ENCODE peak calls at places on chromosomes 2 and 18, in nine cellular contexts. Q is hepatocyte; R is OCI-LY7; Y is astrocyte; F is Caco-2; Z is naive thymus-derived CD4-positive, alpha-beta T cell; C is aorta; A is heart left ventricle; E is body of pancreas. G is an unnamed sample. For H3K9me3 and H3K4me1, the result is how much of the 10 kb centered on the place peaks cover.

GRCh38 chr2:230891108-230891507 is 26.4 kb downstream of the ITM2C start:
- DNase-seq in Z (no peak), R (no peak), Q (no peak), Y (peak), C (peak), E (no peak), A (peak), F (no peak), G (no peak)

GRCh38 chr2:42298132-42298531 is 62.9 kb downstream of the COX7A2L start:
- DNase-seq in R (no peak), E (no peak), Z (no peak), F (no peak), C (no peak), A (no peak), Y (peak), Q (no peak), G (no peak)

GRCh38 chr2:241273552-241273988 is 41.9 kb downstream of the HDLBP start:
- DNase-seq in Z (no peak), R (no peak), F (no peak), E (no peak), C (no peak), A (no peak), Y (no peak), Q (no peak), G (no peak)

GRCh38 chr2:195390686-195391085 is 266.3 kb upstream of the SLC39A10 start:
- DNase-seq in R (no peak), F (no peak), E (no peak), A (no peak), Y (peak), Z (no peak), Q (no peak), C (no peak), G (no peak)

GRCh38 chr18:56289381-56289780 is 349.0 kb downstream of the TXNL1 start:
- DNase-seq in Y (no peak), E (no peak), C (no peak), A (no peak), F (no peak), Z (no peak), Q (no peak), R (no peak), G (no peak)

GRCh38 chr2:98185801-98186200 is 98.8 kb downstream of the VWA3B start:
- DNase-seq in C (no peak), A (no peak), Z (no peak), Q (no peak), Y (no peak), R (no peak), F (no peak), E (no peak), G (no peak)

GRCh38 chr2:74777161-74777900 is 56.6 kb upstream of the HK2 start:
- DNase-seq in E (no peak), F (no peak), Z (no peak), Q (no peak), A (no peak), R (peak), C (no peak), Y (no peak), G (no peak)

GRCh38 chr2:8573942-8574195 is 108.0 kb upstream of the ID2 start:
- DNase-seq in Y (no peak), Z (no peak), E (no peak), F (peak), A (no peak), Q (no peak), C (no peak), R (no peak), G (no peak)

GRCh38 chr2:1822341-1822740 is 78.0 kb upstream of the PXDN start:
- DNase-seq in E (no peak), C (no peak), R (no peak), Z (no peak), Y (no peak), A (no peak), Q (no peak), F (no peak), G (no peak)

GRCh38 chr2:1821530-1821929 is 77.2 kb upstream of the PXDN start:
- DNase-seq in R (no peak), E (no peak), Y (no peak), Q (no peak), F (no peak), Z (no peak), A (no peak), C (no peak), G (no peak)

GRCh38 chr2:1825046-1825445 is 80.7 kb upstream of the PXDN start:
- DNase-seq in R (no peak), Y (no peak), E (no peak), Z (no peak), C (no peak), A (no peak), Q (no peak), F (no peak), G (no peak)

GRCh38 chr2:1824202-1824905 is 80.0 kb upstream of the PXDN start:
- DNase-seq in R (no peak), F (no peak), Z (no peak), E (no peak), A (no peak), C (peak), Y (no peak), Q (peak), G (no peak)

GRCh38 chr2:1823187-1824169 is 79.2 kb upstream of the PXDN start:
- DNase-seq in F (no peak), E (no peak), A (no peak), R (no peak), C (no peak), Y (no peak), Q (peak), Z (no peak), G (no peak)
- H3K4me3 ChIP-seq in F (no peak), E (no peak), A (no peak), R (no peak), C (no peak), Y (no peak), Q (no peak), Z (no peak), G (no peak)

GRCh38 chr2:236178921-236179652 is 10.9 kb upstream of the GBX2 start:
- DNase-seq in Z (no peak), Y (peak), Q (no peak), E (no peak), R (no peak), F (no peak), A (no peak), C (no peak), G (no peak)

GRCh38 chr2:236179653-236180500 is 11.7 kb upstream of the GBX2 start:
- DNase-seq in F (no peak), Z (no peak), R (no peak), Y (peak), Q (no peak), E (no peak), C (peak), A (no peak), G (no peak)

GRCh38 chr2:236180501-236180816 is 12.3 kb upstream of the GBX2 start:
- DNase-seq in Y (no peak), Q (no peak), C (no peak), Z (no peak), R (no peak), F (no peak), A (no peak), E (no peak), G (no peak)

GRCh38 chr2:236180831-236181453 is 12.8 kb upstream of the GBX2 start:
- DNase-seq in C (no peak), A (no peak), F (no peak), Y (peak), R (peak), Q (peak), E (peak), Z (no peak), G (no peak)

GRCh38 chr2:236184701-236185100 is 16.5 kb upstream of the GBX2 start:
- DNase-seq in C (no peak), F (no peak), R (no peak), A (no peak), Q (no peak), Z (no peak), E (no peak), Y (no peak), G (no peak)
- H3K9me3 ChIP-seq in C (under half), F (under half), R (under half), A (under half), Q (under half), Z (under half), E (under half), Y (under half), G (under half)

GRCh38 chr2:101004671-101005325 is 2.7 kb downstream of the RPL31 start:
- DNase-seq in C (no peak), Z (no peak), Y (no peak), F (no peak), A (no peak), Q (no peak), R (no peak), E (no peak), G (no peak)
- H3K4me1 ChIP-seq in C (under half), Z (under half), Y (under half), F (under half), A (under half), Q (under half), R (under half), E (under half), G (under half)

GRCh38 chr2:118090387-118091139 is 2.3 kb downstream of the INSIG2 start:
- DNase-seq in Y (no peak), Z (no peak), E (no peak), C (no peak), A (no peak), F (no peak), R (no peak), Q (no peak), G (no peak)
- H3K4me3 ChIP-seq in Y (no peak), Z (no peak), E (no peak), C (no peak), A (no peak), F (no peak), R (peak), Q (no peak), G (peak)

GRCh38 chr2:83435989-83436388 is 1023.1 kb downstream of the SUCLG1 start:
- DNase-seq in R (no peak), F (no peak), C (no peak), Y (no peak), A (no peak), E (no peak), Z (no peak), Q (no peak), G (no peak)
- H3K9me3 ChIP-seq in R (under half), F (under half), C (under half), Y (under half), A (under half), E (under half), Z (under half), Q (under half), G (under half)

GRCh38 chr2:218015831-218016521 is 13.2 kb upstream of the TNS1 start:
- DNase-seq in F (no peak), C (no peak), Y (no peak), Q (no peak), A (peak), R (no peak), Z (no peak), E (no peak), G (no peak)
- H3K4me1 ChIP-seq in F (under half), C (under half), Y (under half), Q (under half), A (under half), R (under half), Z (under half), E (under half), G (under half)

G was measured in RWPE2.